ENCODE peak calls at places on chromosome 22, in seven cellular contexts. S is pancreas; M is activated CD8-positive, alpha-beta memory T cell treated with anti-CD3 and anti-CD28 coated beads for 24 hours; N is NCI-H2081; R is stimulated activated CD8-positive, alpha-beta memory T cell treated with anti-CD3 and anti-CD28 coated beads, Interleukin-4, amount 100 ng/mL, for 24 hours; H is GM06990; F is fibroblast of villous mesenchyme. X is an unnamed sample.

GRCh38 chr22:24107668-24108067 is 73.6 kb upstream of the SUSD2 start:
- DNase-seq in S (no peak), M (no peak), R (no peak), N (no peak), F (peak; percentile 73), H (no peak), X (no peak)

GRCh38 chr22:38069372-38070249 is 12.4 kb downstream of the PICK1 start:
- DNase-seq in H (no peak), M (no peak), S (no peak), N (peak; percentile 78), R (no peak), F (peak; percentile 49), X (no peak)

GRCh38 chr22:43923191-43923590 is 414 bp upstream of the PNPLA3 start:
- DNase-seq in N (no peak), H (no peak), M (peak; percentile 60), R (no peak), S (no peak), F (no peak), X (peak; percentile 56)

GRCh38 chr22:24845036-24845918 is 39.3 kb downstream of the SGSM1 start:
- DNase-seq in M (no peak), R (no peak), S (no peak), N (no peak), H (no peak), F (no peak), X (no peak)

GRCh38 chr22:27372969-27373670 is 428.4 kb downstream of the MN1 start:
- DNase-seq in H (no peak), M (no peak), N (no peak), F (no peak), R (no peak), S (peak; percentile 74), X (peak; percentile 88)

GRCh38 chr22:37276771-37277170 is 5.5 kb upstream of the CYTH4 start:
- DNase-seq in S (no peak), N (no peak), M (no peak), R (no peak), F (peak; percentile 29), H (no peak), X (no peak)

GRCh38 chr22:33772793-33773192 is 147.5 kb downstream of the LARGE1 start:
- DNase-seq in M (no peak), F (no peak), H (no peak), N (no peak), R (no peak), S (no peak), X (no peak)

GRCh38 chr22:41468381-41469217 is at the start of the genes ACO2 and PHF5A:
- DNase-seq in S (peak; percentile 98), N (peak; percentile 91), H (peak; percentile 94), F (peak; percentile 99), R (peak; percentile 97), M (peak; percentile 100), X (peak; percentile 99)

GRCh38 chr22:45317551-45318167 is 7.9 kb downstream of the FAM118A start:
- DNase-seq in N (no peak), F (peak; percentile 56), M (no peak), R (no peak), S (no peak), H (no peak), X (no peak)

GRCh38 chr22:45444168-45444567 is 30.7 kb downstream of the RIBC2 start:
- DNase-seq in N (no peak), R (no peak), S (no peak), M (no peak), F (peak; percentile 94), H (no peak), X (no peak)

GRCh38 chr22:24141586-24141985 is 39.7 kb upstream of the SUSD2 start:
- DNase-seq in M (no peak), H (no peak), S (no peak), F (peak; percentile 22), N (no peak), R (no peak), X (no peak)

GRCh38 chr22:21626073-21626734 is 3.6 kb downstream of the YDJC start:
- DNase-seq in S (no peak), H (no peak), F (no peak), R (no peak), N (no peak), M (no peak), X (no peak)

GRCh38 chr22:46982635-46983034 is 220.2 kb downstream of the TBC1D22A start:
- DNase-seq in F (no peak), M (no peak), S (no peak), R (no peak), H (no peak), N (no peak), X (no peak)

GRCh38 chr22:42881298-42881697 is 24.2 kb upstream of the ARFGAP3 start:
- DNase-seq in F (no peak), M (no peak), R (no peak), N (no peak), S (peak; percentile 68), H (no peak), X (no peak)

GRCh38 chr22:39920134-39920743 is 19.4 kb downstream of the GRAP2 start:
- DNase-seq in S (no peak), H (no peak), N (no peak), R (peak; percentile 62), M (peak; percentile 88), F (no peak), X (no peak)

GRCh38 chr22:28981818-28982499 is 79.7 kb downstream of the C22orf31 start:
- DNase-seq in R (no peak), H (no peak), F (peak; percentile 32), N (no peak), M (no peak), S (no peak), X (no peak)

GRCh38 chr22:44473166-44473565 is 24.9 kb downstream of the RTL6 start:
- DNase-seq in M (no peak), S (no peak), N (no peak), R (no peak), H (no peak), F (no peak), X (no peak)

GRCh38 chr22:37117092-37117491 is 7.6 kb upstream of the TMPRSS6 start:
- DNase-seq in S (no peak), H (no peak), F (no peak), N (no peak), R (no peak), M (no peak), X (no peak)

X was measured in H1.